ENCODE peak calls at places on chromosomes 12 and 14, in ten cellular contexts. One of them, this sample, is unnamed.
A peak's percentile ranks its signal among the peaks of the same experiment; 100 is the strongest.

GRCh38 chr12:57069522-57069921 is 9.1 kb downstream of the NEMP1 start:
- DNase-seq in glutamatergic neuron: no peak
- DNase-seq in activated CD4-positive, alpha-beta memory T cell treated with anti-CD3 and anti-CD28 coated beads, Interleukin-2, amount 10 ng/mL, durations not matched to agents 7 days and 5 days: peak; percentile 65
- DNase-seq in RPMI8226: peak; percentile 77
- DNase-seq in NT2/D1: no peak
- DNase-seq in LHCN-M2: peak; percentile 82
- DNase-seq in Ammon's horn: peak; percentile 91
- DNase-seq in gastrocnemius medialis: peak; percentile 39
- DNase-seq in CD8-positive, alpha-beta memory T cell: peak; percentile 75
- DNase-seq in neural crest cell: peak; percentile 48
- DNase-seq in this sample: no peak

GRCh38 chr12:13362260-13362841 is 165.8 kb downstream of the EMP1 start:
- DNase-seq in LHCN-M2: peak; percentile 44
- DNase-seq in Ammon's horn: peak; percentile 73
- DNase-seq in NT2/D1: peak; percentile 81
- DNase-seq in gastrocnemius medialis: no peak
- DNase-seq in RPMI8226: peak; percentile 38
- DNase-seq in neural crest cell: peak; percentile 64
- DNase-seq in CD8-positive, alpha-beta memory T cell: no peak
- DNase-seq in glutamatergic neuron: peak; percentile 79
- DNase-seq in activated CD4-positive, alpha-beta memory T cell treated with anti-CD3 and anti-CD28 coated beads, Interleukin-2, amount 10 ng/mL, durations not matched to agents 7 days and 5 days: peak; percentile 52
- DNase-seq in this sample: no peak

GRCh38 chr14:60655898-60656754 is 6.8 kb upstream of the SIX1 start:
- DNase-seq in gastrocnemius medialis: no peak
- DNase-seq in LHCN-M2: peak; percentile 77
- DNase-seq in glutamatergic neuron: peak; percentile 59
- DNase-seq in NT2/D1: no peak
- DNase-seq in neural crest cell: no peak
- DNase-seq in activated CD4-positive, alpha-beta memory T cell treated with anti-CD3 and anti-CD28 coated beads, Interleukin-2, amount 10 ng/mL, durations not matched to agents 7 days and 5 days: no peak
- DNase-seq in Ammon's horn: no peak
- DNase-seq in CD8-positive, alpha-beta memory T cell: no peak
- DNase-seq in RPMI8226: no peak
- DNase-seq in this sample: no peak

GRCh38 chr12:15193927-15194326 is 27.3 kb downstream of the RERG start:
- DNase-seq in glutamatergic neuron: no peak
- DNase-seq in gastrocnemius medialis: no peak
- DNase-seq in CD8-positive, alpha-beta memory T cell: no peak
- DNase-seq in RPMI8226: no peak
- DNase-seq in LHCN-M2: no peak
- DNase-seq in Ammon's horn: no peak
- DNase-seq in NT2/D1: no peak
- DNase-seq in activated CD4-positive, alpha-beta memory T cell treated with anti-CD3 and anti-CD28 coated beads, Interleukin-2, amount 10 ng/mL, durations not matched to agents 7 days and 5 days: no peak
- DNase-seq in neural crest cell: no peak
- DNase-seq in this sample: no peak

GRCh38 chr14:51236314-51236713 is 3.7 kb upstream of the TMX1 start:
- DNase-seq in NT2/D1: no peak
- DNase-seq in gastrocnemius medialis: no peak
- DNase-seq in LHCN-M2: peak; percentile 51
- DNase-seq in Ammon's horn: no peak
- DNase-seq in CD8-positive, alpha-beta memory T cell: no peak
- DNase-seq in neural crest cell: no peak
- DNase-seq in activated CD4-positive, alpha-beta memory T cell treated with anti-CD3 and anti-CD28 coated beads, Interleukin-2, amount 10 ng/mL, durations not matched to agents 7 days and 5 days: no peak
- DNase-seq in glutamatergic neuron: no peak
- DNase-seq in RPMI8226: no peak
- DNase-seq in this sample: no peak

GRCh38 chr14:96582641-96582980 is 80.4 kb downstream of the PAPOLA start:
- DNase-seq in RPMI8226: no peak
- DNase-seq in neural crest cell: no peak
- DNase-seq in CD8-positive, alpha-beta memory T cell: no peak
- DNase-seq in glutamatergic neuron: no peak
- DNase-seq in activated CD4-positive, alpha-beta memory T cell treated with anti-CD3 and anti-CD28 coated beads, Interleukin-2, amount 10 ng/mL, durations not matched to agents 7 days and 5 days: peak; percentile 5
- DNase-seq in gastrocnemius medialis: no peak
- DNase-seq in LHCN-M2: no peak
- DNase-seq in NT2/D1: no peak
- DNase-seq in Ammon's horn: no peak
- DNase-seq in this sample: no peak

GRCh38 chr12:86104087-86104486 is 152.1 kb downstream of the MGAT4C start:
- DNase-seq in Ammon's horn: no peak
- DNase-seq in NT2/D1: no peak
- DNase-seq in glutamatergic neuron: no peak
- DNase-seq in activated CD4-positive, alpha-beta memory T cell treated with anti-CD3 and anti-CD28 coated beads, Interleukin-2, amount 10 ng/mL, durations not matched to agents 7 days and 5 days: no peak
- DNase-seq in gastrocnemius medialis: no peak
- DNase-seq in CD8-positive, alpha-beta memory T cell: no peak
- DNase-seq in RPMI8226: no peak
- DNase-seq in LHCN-M2: no peak
- DNase-seq in neural crest cell: no peak
- DNase-seq in this sample: no peak

GRCh38 chr12:79527498-79527897 is 163.3 kb downstream of the PAWR start:
- DNase-seq in CD8-positive, alpha-beta memory T cell: no peak
- DNase-seq in neural crest cell: no peak
- DNase-seq in glutamatergic neuron: no peak
- DNase-seq in RPMI8226: no peak
- DNase-seq in LHCN-M2: peak; percentile 64
- DNase-seq in activated CD4-positive, alpha-beta memory T cell treated with anti-CD3 and anti-CD28 coated beads, Interleukin-2, amount 10 ng/mL, durations not matched to agents 7 days and 5 days: no peak
- DNase-seq in Ammon's horn: no peak
- DNase-seq in gastrocnemius medialis: no peak
- DNase-seq in NT2/D1: no peak
- DNase-seq in this sample: no peak

GRCh38 chr14:95046711-95047681 is 110.3 kb downstream of the DICER1 start:
- DNase-seq in gastrocnemius medialis: no peak
- DNase-seq in Ammon's horn: no peak
- DNase-seq in NT2/D1: no peak
- DNase-seq in RPMI8226: no peak
- DNase-seq in activated CD4-positive, alpha-beta memory T cell treated with anti-CD3 and anti-CD28 coated beads, Interleukin-2, amount 10 ng/mL, durations not matched to agents 7 days and 5 days: no peak
- DNase-seq in CD8-positive, alpha-beta memory T cell: no peak
- DNase-seq in glutamatergic neuron: peak; percentile 7
- DNase-seq in neural crest cell: no peak
- DNase-seq in LHCN-M2: no peak
- DNase-seq in this sample: no peak

GRCh38 chr14:71169861-71170260 is 262.6 kb downstream of the PCNX1 start:
- DNase-seq in glutamatergic neuron: no peak
- DNase-seq in gastrocnemius medialis: no peak
- DNase-seq in Ammon's horn: peak; percentile 70
- DNase-seq in NT2/D1: no peak
- DNase-seq in neural crest cell: no peak
- DNase-seq in LHCN-M2: no peak
- DNase-seq in RPMI8226: no peak
- DNase-seq in activated CD4-positive, alpha-beta memory T cell treated with anti-CD3 and anti-CD28 coated beads, Interleukin-2, amount 10 ng/mL, durations not matched to agents 7 days and 5 days: no peak
- DNase-seq in CD8-positive, alpha-beta memory T cell: no peak
- DNase-seq in this sample: no peak

GRCh38 chr14:94771191-94771905 is 1.4 kb upstream of the GSC start:
- DNase-seq in CD8-positive, alpha-beta memory T cell: no peak
- DNase-seq in neural crest cell: peak; percentile 19
- DNase-seq in NT2/D1: no peak
- DNase-seq in gastrocnemius medialis: no peak
- DNase-seq in RPMI8226: no peak
- DNase-seq in LHCN-M2: no peak
- DNase-seq in Ammon's horn: no peak
- DNase-seq in glutamatergic neuron: peak; percentile 60
- DNase-seq in activated CD4-positive, alpha-beta memory T cell treated with anti-CD3 and anti-CD28 coated beads, Interleukin-2, amount 10 ng/mL, durations not matched to agents 7 days and 5 days: no peak
- DNase-seq in this sample: no peak

GRCh38 chr14:53055003-53055402 is 98.1 kb downstream of the DDHD1 start:
- DNase-seq in activated CD4-positive, alpha-beta memory T cell treated with anti-CD3 and anti-CD28 coated beads, Interleukin-2, amount 10 ng/mL, durations not matched to agents 7 days and 5 days: no peak
- DNase-seq in CD8-positive, alpha-beta memory T cell: peak; percentile 15
- DNase-seq in NT2/D1: peak; percentile 11
- DNase-seq in RPMI8226: peak; percentile 24
- DNase-seq in neural crest cell: no peak
- DNase-seq in gastrocnemius medialis: no peak
- DNase-seq in glutamatergic neuron: no peak
- DNase-seq in Ammon's horn: peak; percentile 82
- DNase-seq in LHCN-M2: peak; percentile 64
- DNase-seq in this sample: no peak

GRCh38 chr12:57323402-57323801 is 72.4 kb upstream of the STAC3 start:
- DNase-seq in neural crest cell: no peak
- DNase-seq in NT2/D1: no peak
- DNase-seq in RPMI8226: no peak
- DNase-seq in glutamatergic neuron: no peak
- DNase-seq in Ammon's horn: no peak
- DNase-seq in LHCN-M2: no peak
- DNase-seq in CD8-positive, alpha-beta memory T cell: no peak
- DNase-seq in activated CD4-positive, alpha-beta memory T cell treated with anti-CD3 and anti-CD28 coated beads, Interleukin-2, amount 10 ng/mL, durations not matched to agents 7 days and 5 days: no peak
- DNase-seq in gastrocnemius medialis: no peak
- DNase-seq in this sample: no peak

GRCh38 chr12:49684310-49684854 is 22.8 kb downstream of the FMNL3 start:
- DNase-seq in neural crest cell: no peak
- DNase-seq in CD8-positive, alpha-beta memory T cell: no peak
- DNase-seq in NT2/D1: no peak
- DNase-seq in RPMI8226: peak; percentile 22
- DNase-seq in LHCN-M2: no peak
- DNase-seq in Ammon's horn: no peak
- DNase-seq in glutamatergic neuron: no peak
- DNase-seq in gastrocnemius medialis: no peak
- DNase-seq in activated CD4-positive, alpha-beta memory T cell treated with anti-CD3 and anti-CD28 coated beads, Interleukin-2, amount 10 ng/mL, durations not matched to agents 7 days and 5 days: no peak
- DNase-seq in this sample: no peak

GRCh38 chr14:45253754-45254300 is 825 bp upstream of the MIS18BP1 start:
- DNase-seq in NT2/D1: no peak
- DNase-seq in CD8-positive, alpha-beta memory T cell: no peak
- DNase-seq in gastrocnemius medialis: no peak
- DNase-seq in Ammon's horn: no peak
- DNase-seq in neural crest cell: no peak
- DNase-seq in glutamatergic neuron: no peak
- DNase-seq in activated CD4-positive, alpha-beta memory T cell treated with anti-CD3 and anti-CD28 coated beads, Interleukin-2, amount 10 ng/mL, durations not matched to agents 7 days and 5 days: no peak
- DNase-seq in RPMI8226: no peak
- DNase-seq in LHCN-M2: no peak
- DNase-seq in this sample: peak; percentile 81

GRCh38 chr12:71621938-71622337 is 41.7 kb downstream of the ZFC3H1 start:
- DNase-seq in RPMI8226: no peak
- DNase-seq in gastrocnemius medialis: no peak
- DNase-seq in CD8-positive, alpha-beta memory T cell: no peak
- DNase-seq in glutamatergic neuron: no peak
- DNase-seq in LHCN-M2: no peak
- DNase-seq in activated CD4-positive, alpha-beta memory T cell treated with anti-CD3 and anti-CD28 coated beads, Interleukin-2, amount 10 ng/mL, durations not matched to agents 7 days and 5 days: no peak
- DNase-seq in neural crest cell: no peak
- DNase-seq in Ammon's horn: no peak
- DNase-seq in NT2/D1: no peak
- DNase-seq in this sample: no peak

GRCh38 chr12:49777341-49777740 is 36.0 kb downstream of the TMBIM6 start:
- DNase-seq in LHCN-M2: no peak
- DNase-seq in CD8-positive, alpha-beta memory T cell: no peak
- DNase-seq in glutamatergic neuron: no peak
- DNase-seq in NT2/D1: no peak
- DNase-seq in neural crest cell: no peak
- DNase-seq in RPMI8226: no peak
- DNase-seq in activated CD4-positive, alpha-beta memory T cell treated with anti-CD3 and anti-CD28 coated beads, Interleukin-2, amount 10 ng/mL, durations not matched to agents 7 days and 5 days: no peak
- DNase-seq in Ammon's horn: no peak
- DNase-seq in gastrocnemius medialis: no peak
- DNase-seq in this sample: peak; percentile 12

GRCh38 chr12:121288941-121289340 is 7.6 kb downstream of the CAMKK2 start:
- DNase-seq in Ammon's horn: no peak
- DNase-seq in gastrocnemius medialis: no peak
- DNase-seq in glutamatergic neuron: no peak
- DNase-seq in activated CD4-positive, alpha-beta memory T cell treated with anti-CD3 and anti-CD28 coated beads, Interleukin-2, amount 10 ng/mL, durations not matched to agents 7 days and 5 days: no peak
- DNase-seq in CD8-positive, alpha-beta memory T cell: no peak
- DNase-seq in NT2/D1: no peak
- DNase-seq in neural crest cell: no peak
- DNase-seq in LHCN-M2: no peak
- DNase-seq in RPMI8226: no peak
- DNase-seq in this sample: no peak

GRCh38 chr12:24360057-24360456 is 410.6 kb upstream of the SOX5 start:
- DNase-seq in LHCN-M2: peak; percentile 14
- DNase-seq in gastrocnemius medialis: no peak
- DNase-seq in CD8-positive, alpha-beta memory T cell: no peak
- DNase-seq in glutamatergic neuron: no peak
- DNase-seq in NT2/D1: no peak
- DNase-seq in activated CD4-positive, alpha-beta memory T cell treated with anti-CD3 and anti-CD28 coated beads, Interleukin-2, amount 10 ng/mL, durations not matched to agents 7 days and 5 days: no peak
- DNase-seq in neural crest cell: no peak
- DNase-seq in RPMI8226: no peak
- DNase-seq in Ammon's horn: no peak
- DNase-seq in this sample: no peak

GRCh38 chr12:32679910-32680217 is 763 bp downstream of the DNM1L start:
- DNase-seq in neural crest cell: no peak
- DNase-seq in gastrocnemius medialis: no peak
- DNase-seq in activated CD4-positive, alpha-beta memory T cell treated with anti-CD3 and anti-CD28 coated beads, Interleukin-2, amount 10 ng/mL, durations not matched to agents 7 days and 5 days: no peak
- DNase-seq in NT2/D1: no peak
- DNase-seq in CD8-positive, alpha-beta memory T cell: no peak
- DNase-seq in Ammon's horn: no peak
- DNase-seq in RPMI8226: no peak
- DNase-seq in LHCN-M2: no peak
- DNase-seq in glutamatergic neuron: no peak
- DNase-seq in this sample: no peak

GRCh38 chr12:26271889-26272492 is 76.6 kb downstream of the SSPN start:
- DNase-seq in activated CD4-positive, alpha-beta memory T cell treated with anti-CD3 and anti-CD28 coated beads, Interleukin-2, amount 10 ng/mL, durations not matched to agents 7 days and 5 days: no peak
- DNase-seq in neural crest cell: no peak
- DNase-seq in Ammon's horn: peak; percentile 61
- DNase-seq in LHCN-M2: no peak
- DNase-seq in glutamatergic neuron: no peak
- DNase-seq in gastrocnemius medialis: no peak
- DNase-seq in RPMI8226: peak; percentile 20
- DNase-seq in NT2/D1: no peak
- DNase-seq in CD8-positive, alpha-beta memory T cell: no peak
- DNase-seq in this sample: peak; percentile 92

GRCh38 chr12:127761880-127762279 is 505.1 kb upstream of the TMEM132C start:
- DNase-seq in glutamatergic neuron: no peak
- DNase-seq in activated CD4-positive, alpha-beta memory T cell treated with anti-CD3 and anti-CD28 coated beads, Interleukin-2, amount 10 ng/mL, durations not matched to agents 7 days and 5 days: no peak
- DNase-seq in RPMI8226: no peak
- DNase-seq in CD8-positive, alpha-beta memory T cell: no peak
- DNase-seq in gastrocnemius medialis: no peak
- DNase-seq in neural crest cell: no peak
- DNase-seq in Ammon's horn: peak; percentile 62
- DNase-seq in NT2/D1: no peak
- DNase-seq in LHCN-M2: no peak
- DNase-seq in this sample: no peak

GRCh38 chr12:64625243-64626077 is 15.2 kb downstream of the RASSF3 start:
- DNase-seq in activated CD4-positive, alpha-beta memory T cell treated with anti-CD3 and anti-CD28 coated beads, Interleukin-2, amount 10 ng/mL, durations not matched to agents 7 days and 5 days: peak; percentile 24
- DNase-seq in RPMI8226: no peak
- DNase-seq in glutamatergic neuron: no peak
- DNase-seq in neural crest cell: no peak
- DNase-seq in Ammon's horn: peak; percentile 71
- DNase-seq in gastrocnemius medialis: peak; percentile 15
- DNase-seq in NT2/D1: no peak
- DNase-seq in CD8-positive, alpha-beta memory T cell: no peak
- DNase-seq in LHCN-M2: peak; percentile 91
- DNase-seq in this sample: peak; percentile 88

GRCh38 chr14:65704850-65705249 is 292.3 kb downstream of the FUT8 start:
- DNase-seq in activated CD4-positive, alpha-beta memory T cell treated with anti-CD3 and anti-CD28 coated beads, Interleukin-2, amount 10 ng/mL, durations not matched to agents 7 days and 5 days: peak; percentile 20
- DNase-seq in neural crest cell: no peak
- DNase-seq in CD8-positive, alpha-beta memory T cell: no peak
- DNase-seq in RPMI8226: no peak
- DNase-seq in gastrocnemius medialis: no peak
- DNase-seq in LHCN-M2: peak; percentile 4
- DNase-seq in Ammon's horn: no peak
- DNase-seq in NT2/D1: no peak
- DNase-seq in glutamatergic neuron: no peak
- DNase-seq in this sample: no peak

GRCh38 chr14:81388236-81388801 is 11.8 kb downstream of the STON2 start:
- DNase-seq in RPMI8226: no peak
- DNase-seq in activated CD4-positive, alpha-beta memory T cell treated with anti-CD3 and anti-CD28 coated beads, Interleukin-2, amount 10 ng/mL, durations not matched to agents 7 days and 5 days: no peak
- DNase-seq in CD8-positive, alpha-beta memory T cell: no peak
- DNase-seq in NT2/D1: no peak
- DNase-seq in gastrocnemius medialis: no peak
- DNase-seq in neural crest cell: no peak
- DNase-seq in LHCN-M2: no peak
- DNase-seq in Ammon's horn: peak; percentile 58
- DNase-seq in glutamatergic neuron: no peak
- DNase-seq in this sample: no peak

GRCh38 chr14:102500190-102500661 is 9.3 kb downstream of the ANKRD9 start:
- DNase-seq in Ammon's horn: peak; percentile 57
- DNase-seq in glutamatergic neuron: no peak
- DNase-seq in neural crest cell: no peak
- DNase-seq in RPMI8226: peak; percentile 19
- DNase-seq in NT2/D1: no peak
- DNase-seq in CD8-positive, alpha-beta memory T cell: no peak
- DNase-seq in LHCN-M2: peak; percentile 62
- DNase-seq in gastrocnemius medialis: peak; percentile 95
- DNase-seq in activated CD4-positive, alpha-beta memory T cell treated with anti-CD3 and anti-CD28 coated beads, Interleukin-2, amount 10 ng/mL, durations not matched to agents 7 days and 5 days: peak; percentile 55
- DNase-seq in this sample: no peak

GRCh38 chr12:78584695-78585094 is 279.9 kb upstream of the SYT1 start:
- DNase-seq in gastrocnemius medialis: no peak
- DNase-seq in RPMI8226: no peak
- DNase-seq in LHCN-M2: no peak
- DNase-seq in glutamatergic neuron: no peak
- DNase-seq in neural crest cell: no peak
- DNase-seq in CD8-positive, alpha-beta memory T cell: no peak
- DNase-seq in Ammon's horn: no peak
- DNase-seq in NT2/D1: peak; percentile 64
- DNase-seq in activated CD4-positive, alpha-beta memory T cell treated with anti-CD3 and anti-CD28 coated beads, Interleukin-2, amount 10 ng/mL, durations not matched to agents 7 days and 5 days: no peak
- DNase-seq in this sample: no peak

GRCh38 chr12:121145221-121145620 is 12.5 kb downstream of the P2RX7 start:
- DNase-seq in RPMI8226: no peak
- DNase-seq in LHCN-M2: no peak
- DNase-seq in gastrocnemius medialis: no peak
- DNase-seq in Ammon's horn: no peak
- DNase-seq in CD8-positive, alpha-beta memory T cell: no peak
- DNase-seq in NT2/D1: no peak
- DNase-seq in neural crest cell: no peak
- DNase-seq in activated CD4-positive, alpha-beta memory T cell treated with anti-CD3 and anti-CD28 coated beads, Interleukin-2, amount 10 ng/mL, durations not matched to agents 7 days and 5 days: peak; percentile 44
- DNase-seq in glutamatergic neuron: no peak
- DNase-seq in this sample: no peak